ENCODE peak calls at places on chromosomes 3 and 15, in ten cellular contexts. N, A, U, X, S, L, P, H, D and T are unnamed samples.

GRCh38 chr3:126152458-126152857 is 27.9 kb downstream of the ALDH1L1 start:
- DNase-seq in N (no peak), A (no peak), U (no peak), X (peak), S (no peak), L (no peak), P (no peak), H (no peak), D (no peak), T (no peak)

GRCh38 chr15:62972814-62973213 is 69.7 kb upstream of the TPM1 start:
- DNase-seq in N (no peak), A (no peak), U (no peak), X (no peak), S (no peak), L (no peak), P (no peak), H (no peak), D (no peak), T (no peak)

GRCh38 chr3:94184781-94185180 is 121.9 kb downstream of the NSUN3 start:
- DNase-seq in N (no peak), A (no peak), U (no peak), X (no peak), S (no peak), L (no peak), P (no peak), H (no peak), D (no peak), T (no peak)

GRCh38 chr3:129936757-129937156 is 37.8 kb upstream of the TRH start:
- DNase-seq in N (no peak), A (peak), U (no peak), X (peak), S (peak), L (no peak), P (no peak), H (no peak), D (no peak), T (peak)

GRCh38 chr3:111715911-111716523 is 120.9 kb upstream of the ZBED2 start:
- DNase-seq in N (no peak), A (peak), U (no peak), X (no peak), S (no peak), L (peak), P (peak), H (peak), D (no peak), T (no peak)

GRCh38 chr3:14847613-14848541 is 29.1 kb downstream of the FGD5 start:
- DNase-seq in N (no peak), A (no peak), U (no peak), X (peak), S (no peak), L (peak), P (peak), H (peak), D (peak), T (no peak)

GRCh38 chr15:38398134-38398533 is 55.8 kb upstream of the FAM98B start:
- DNase-seq in N (no peak), A (no peak), U (no peak), X (peak), S (no peak), L (peak), P (no peak), H (no peak), D (no peak), T (no peak)

GRCh38 chr3:54538346-54538745 is 389.5 kb downstream of the LRTM1 start:
- DNase-seq in N (no peak), A (no peak), U (no peak), X (no peak), S (no peak), L (no peak), P (no peak), H (no peak), D (no peak), T (no peak)

GRCh38 chr3:8632402-8633237 is 12.0 kb downstream of the SSUH2 start:
- DNase-seq in N (no peak), A (no peak), U (no peak), X (no peak), S (no peak), L (no peak), P (no peak), H (no peak), D (peak), T (peak)

GRCh38 chr3:121894191-121894990 is at the start of gene SLC15A2:
- DNase-seq in N (no peak), A (no peak), U (no peak), X (no peak), S (peak), L (peak), P (no peak), H (no peak), D (no peak), T (peak)

GRCh38 chr15:100528833-100529428 is at the start of gene CERS3:
- DNase-seq in N (no peak), A (no peak), U (no peak), X (no peak), S (no peak), L (no peak), P (no peak), H (no peak), D (no peak), T (no peak)

GRCh38 chr3:62174116-62174515 is 199.2 kb downstream of the FEZF2 start:
- DNase-seq in N (no peak), A (no peak), U (no peak), X (no peak), S (no peak), L (no peak), P (no peak), H (no peak), D (no peak), T (no peak)

GRCh38 chr3:184884359-184885017 is 72.5 kb downstream of the VPS8 start:
- DNase-seq in N (no peak), A (no peak), U (no peak), X (no peak), S (no peak), L (no peak), P (peak), H (no peak), D (no peak), T (no peak)

GRCh38 chr3:140056047-140056446 is 121.1 kb downstream of the CLSTN2 start:
- DNase-seq in N (no peak), A (no peak), U (no peak), X (no peak), S (no peak), L (no peak), P (no peak), H (no peak), D (no peak), T (no peak)

GRCh38 chr3:120348065-120348980 is 831 bp downstream of the LRRC58 start:
- DNase-seq in N (no peak), A (peak), U (peak), X (no peak), S (no peak), L (no peak), P (peak), H (no peak), D (peak), T (no peak)

GRCh38 chr15:50059203-50059772 is 59.7 kb downstream of the ATP8B4 start:
- DNase-seq in N (no peak), A (no peak), U (no peak), X (no peak), S (no peak), L (no peak), P (no peak), H (no peak), D (no peak), T (no peak)

GRCh38 chr3:131537531-131537930 is 34.8 kb upstream of the MRPL3 start:
- DNase-seq in N (no peak), A (no peak), U (no peak), X (no peak), S (no peak), L (no peak), P (no peak), H (no peak), D (no peak), T (no peak)

GRCh38 chr3:188264231-188265213 is 110.6 kb downstream of the LPP start:
- DNase-seq in N (no peak), A (no peak), U (no peak), X (peak), S (no peak), L (no peak), P (no peak), H (no peak), D (no peak), T (no peak)

GRCh38 chr3:173618703-173619102 is 221.2 kb downstream of the NLGN1 start:
- DNase-seq in N (no peak), A (no peak), U (no peak), X (no peak), S (no peak), L (peak), P (no peak), H (no peak), D (no peak), T (no peak)

GRCh38 chr3:102736288-102736960 is 301.6 kb downstream of the ZPLD1 start:
- DNase-seq in N (no peak), A (no peak), U (no peak), X (no peak), S (no peak), L (no peak), P (no peak), H (no peak), D (no peak), T (no peak)

GRCh38 chr3:127483005-127483641 is 107.4 kb downstream of the TPRA1 start:
- DNase-seq in N (no peak), A (no peak), U (no peak), X (peak), S (no peak), L (no peak), P (no peak), H (no peak), D (peak), T (no peak)

GRCh38 chr3:159988617-159989251 is at the start of gene IL12A:
- DNase-seq in N (peak), A (peak), U (peak), X (peak), S (peak), L (peak), P (peak), H (peak), D (peak), T (peak)

GRCh38 chr3:71160800-71161546 is 422.6 kb downstream of the FOXP1 start:
- DNase-seq in N (no peak), A (no peak), U (no peak), X (no peak), S (no peak), L (no peak), P (no peak), H (no peak), D (no peak), T (no peak)

GRCh38 chr15:99732711-99733267 is 448 bp downstream of the LYSMD4 start:
- DNase-seq in N (no peak), A (no peak), U (no peak), X (peak), S (no peak), L (no peak), P (no peak), H (peak), D (no peak), T (no peak)

GRCh38 chr3:141777957-141778813 is 15.0 kb downstream of the GRK7 start:
- DNase-seq in N (no peak), A (no peak), U (no peak), X (no peak), S (no peak), L (no peak), P (no peak), H (no peak), D (no peak), T (no peak)